ENCODE peak calls at places on chromosomes 5 and 9, in six cellular contexts. N, L, J, Q, M and P are unnamed samples.

GRCh38 chr9:135920256-135920930 is 13.0 kb upstream of the CAMSAP1 start:
- DNase-seq in N (no peak), L (no peak), J (no peak), Q (no peak), M (no peak), P (no peak)

GRCh38 chr9:16267336-16268036 is 603.0 kb downstream of the BNC2 start:
- DNase-seq in N (peak; percentile 53), L (no peak), J (no peak), Q (no peak), M (no peak), P (peak; percentile 29)

GRCh38 chr9:79302002-79302401 is 269.8 kb upstream of the TLE4 start:
- DNase-seq in N (no peak), L (no peak), J (no peak), Q (no peak), M (no peak), P (no peak)

GRCh38 chr9:37466037-37466709 is 923 bp upstream of the ZBTB5 start:
- DNase-seq in N (peak; percentile 25), L (no peak), J (no peak), Q (peak; percentile 82), M (peak; percentile 73), P (peak; percentile 66)

GRCh38 chr9:108722396-108722795 is 133.4 kb downstream of the ACTL7B start:
- DNase-seq in N (no peak), L (no peak), J (no peak), Q (no peak), M (no peak), P (no peak)

GRCh38 chr5:171738501-171738900 is 47.1 kb upstream of the SMIM23 start:
- DNase-seq in N (no peak), L (no peak), J (no peak), Q (no peak), M (no peak), P (no peak)

GRCh38 chr9:114382951-114383865 is 4.6 kb downstream of the AKNA start:
- DNase-seq in N (no peak), L (no peak), J (no peak), Q (peak; percentile 75), M (no peak), P (no peak)

GRCh38 chr5:15604986-15605385 is 105.0 kb downstream of the FBXL7 start:
- DNase-seq in N (no peak), L (no peak), J (no peak), Q (no peak), M (no peak), P (no peak)

GRCh38 chr5:52743012-52743411 is 44.7 kb upstream of the ITGA1 start:
- DNase-seq in N (no peak), L (no peak), J (no peak), Q (no peak), M (no peak), P (no peak)

GRCh38 chr5:139204196-139204595 is 6.0 kb upstream of the SIL1 start:
- DNase-seq in N (no peak), L (no peak), J (no peak), Q (no peak), M (no peak), P (no peak)

GRCh38 chr5:1563617-1564181 is 39.9 kb upstream of the LPCAT1 start:
- DNase-seq in N (no peak), L (no peak), J (no peak), Q (no peak), M (peak; percentile 21), P (no peak)

GRCh38 chr9:75651709-75652108 is 238.8 kb upstream of the PCSK5 start:
- DNase-seq in N (no peak), L (no peak), J (no peak), Q (no peak), M (no peak), P (no peak)

GRCh38 chr5:52685621-52686370 is 101.9 kb upstream of the ITGA1 start:
- DNase-seq in N (no peak), L (no peak), J (no peak), Q (no peak), M (no peak), P (no peak)

GRCh38 chr5:132079081-132079480 is 5.5 kb downstream of the CSF2 start:
- DNase-seq in N (no peak), L (no peak), J (no peak), Q (no peak), M (no peak), P (no peak)

GRCh38 chr9:110626109-110626829 is 42.3 kb upstream of the MUSK start:
- DNase-seq in N (no peak), L (peak; percentile 51), J (no peak), Q (no peak), M (no peak), P (no peak)

GRCh38 chr5:147452137-147452838 is 57.6 kb downstream of the DPYSL3 start:
- DNase-seq in N (no peak), L (no peak), J (no peak), Q (peak; percentile 66), M (no peak), P (peak; percentile 20)

GRCh38 chr5:143738415-143739401 is 73.3 kb upstream of the HMHB1 start:
- DNase-seq in N (no peak), L (peak; percentile 28), J (no peak), Q (no peak), M (no peak), P (no peak)

GRCh38 chr5:170773031-170773985 is 10.2 kb upstream of the GABRP start:
- DNase-seq in N (no peak), L (no peak), J (no peak), Q (no peak), M (no peak), P (no peak)

GRCh38 chr5:156500755-156501154 is 173.8 kb downstream of the SGCD start:
- DNase-seq in N (no peak), L (no peak), J (no peak), Q (no peak), M (no peak), P (no peak)

GRCh38 chr5:67725591-67725990 is 490.0 kb upstream of the PIK3R1 start:
- DNase-seq in N (no peak), L (no peak), J (no peak), Q (no peak), M (no peak), P (no peak)

GRCh38 chr9:82234160-82234943 is 245.8 kb downstream of the SPATA31D1 start:
- DNase-seq in N (no peak), L (no peak), J (no peak), Q (no peak), M (no peak), P (no peak)

GRCh38 chr9:14517154-14517906 is 175.9 kb downstream of the ZDHHC21 start:
- DNase-seq in N (no peak), L (no peak), J (no peak), Q (no peak), M (no peak), P (peak; percentile 36)

GRCh38 chr9:94140791-94141790 is 56.8 kb downstream of the PTPDC1 start:
- DNase-seq in N (no peak), L (no peak), J (no peak), Q (no peak), M (no peak), P (no peak)

GRCh38 chr5:137199201-137199600 is 299.9 kb downstream of the SPOCK1 start:
- DNase-seq in N (no peak), L (no peak), J (no peak), Q (no peak), M (no peak), P (no peak)

GRCh38 chr9:108234811-108235210 is 621.0 kb downstream of the ACTL7B start:
- DNase-seq in N (no peak), L (no peak), J (no peak), Q (no peak), M (no peak), P (no peak)

GRCh38 chr5:171845857-171846785 is 60.5 kb downstream of the SMIM23 start:
- DNase-seq in N (no peak), L (no peak), J (no peak), Q (no peak), M (peak; percentile 15), P (no peak)

GRCh38 chr9:18208166-18209059 is 265.5 kb upstream of the ADAMTSL1 start:
- DNase-seq in N (peak; percentile 59), L (no peak), J (no peak), Q (peak; percentile 67), M (no peak), P (peak; percentile 6)

GRCh38 chr9:87267251-87267679 is 230.4 kb upstream of the DAPK1 start:
- DNase-seq in N (no peak), L (no peak), J (no peak), Q (no peak), M (no peak), P (no peak)

GRCh38 chr9:87269777-87270176 is 227.9 kb upstream of the DAPK1 start:
- DNase-seq in N (no peak), L (no peak), J (no peak), Q (no peak), M (no peak), P (no peak)

GRCh38 chr9:87266697-87267096 is 231.0 kb upstream of the DAPK1 start:
- DNase-seq in N (no peak), L (no peak), J (no peak), Q (no peak), M (no peak), P (no peak)

GRCh38 chr9:87269296-87269695 is 228.4 kb upstream of the DAPK1 start:
- DNase-seq in N (no peak), L (no peak), J (no peak), Q (no peak), M (no peak), P (no peak)

GRCh38 chr9:87267701-87268100 is 230.0 kb upstream of the DAPK1 start:
- DNase-seq in N (no peak), L (no peak), J (no peak), Q (no peak), M (no peak), P (no peak)
- TF ChIP-seq GABPA in N (no peak), L (no peak), J (no peak), Q (no peak), M (no peak), P (no peak)

GRCh38 chr5:57993866-57994265 is 466.0 kb downstream of the PLK2 start:
- DNase-seq in N (no peak), L (no peak), J (no peak), Q (no peak), M (no peak), P (no peak)
- TF ChIP-seq GABPA in N (no peak), L (no peak), J (no peak), Q (no peak), M (no peak), P (no peak)

GRCh38 chr5:103772248-103772647 is 209.7 kb upstream of the NUDT12 start:
- DNase-seq in N (no peak), L (no peak), J (no peak), Q (no peak), M (no peak), P (no peak)

GRCh38 chr5:103778915-103779314 is 216.3 kb upstream of the NUDT12 start:
- DNase-seq in N (no peak), L (no peak), J (no peak), Q (no peak), M (no peak), P (no peak)

DNA sequence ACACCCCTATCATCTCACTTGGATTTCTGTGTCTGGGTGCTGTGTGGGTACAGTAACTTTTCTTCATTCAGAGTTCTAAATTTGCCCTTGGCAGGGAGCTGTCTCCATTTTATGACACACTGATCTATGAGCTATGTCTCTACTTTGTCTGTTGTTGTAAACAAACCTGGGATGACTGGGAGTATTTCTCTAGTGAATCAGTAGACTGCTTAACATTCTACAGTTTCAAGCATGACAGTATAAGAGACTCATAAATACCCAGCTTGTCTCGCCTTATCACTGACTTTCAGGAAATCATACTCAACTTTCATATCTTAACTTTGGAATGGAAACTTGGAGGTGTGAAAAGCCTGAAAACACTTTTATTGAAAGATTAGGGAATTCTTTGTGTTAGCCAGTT is 212.1 kb upstream of the NUDT12 start:
- DNase-seq in N (no peak), L (no peak), J (no peak), Q (no peak), M (no peak), P (no peak)
- TF ChIP-seq GABPA in N (no peak), L (no peak), J (no peak), Q (no peak), M (no peak), P (no peak)

GRCh38 chr9:31393240-31393639 is 991.2 kb upstream of the ACO1 start:
- DNase-seq in N (no peak), L (no peak), J (no peak), Q (no peak), M (no peak), P (peak; percentile 6)
- TF ChIP-seq GABPA in N (no peak), L (no peak), J (no peak), Q (no peak), M (no peak), P (no peak)